ENCODE peak calls at places on chromosomes 1 and 21, in eight cellular contexts. J, B, A, Y, K, D, L and R are unnamed samples.

GRCh38 chr1:72229893-72230292 is 52.4 kb downstream of the NEGR1 start:
- DNase-seq in J (peak), B (no peak), A (peak), Y (no peak), K (peak), D (no peak), L (no peak), R (no peak)

GRCh38 chr21:31133243-31133830 is 95.1 kb upstream of the KRTAP19-8 start:
- DNase-seq in J (no peak), B (no peak), A (no peak), Y (no peak), K (no peak), D (no peak), L (peak), R (no peak)

GRCh38 chr1:116855220-116855619 is 54.5 kb upstream of the PTGFRN start:
- DNase-seq in J (peak), B (peak), A (no peak), Y (no peak), K (no peak), D (no peak), L (no peak), R (no peak)

GRCh38 chr1:64973061-64973647 is 6.8 kb upstream of the JAK1 start:
- DNase-seq in J (no peak), B (no peak), A (no peak), Y (no peak), K (no peak), D (no peak), L (no peak), R (no peak)

GRCh38 chr1:209611771-209612570 is 28.5 kb downstream of the CAMK1G start:
- DNase-seq in J (no peak), B (no peak), A (no peak), Y (no peak), K (no peak), D (no peak), L (no peak), R (no peak)

GRCh38 chr1:50701706-50702317 is 258.3 kb downstream of the FAF1 start:
- DNase-seq in J (no peak), B (no peak), A (no peak), Y (no peak), K (no peak), D (no peak), L (no peak), R (no peak)

GRCh38 chr1:19179597-19180271 is 30.3 kb downstream of the UBR4 start:
- DNase-seq in J (peak), B (no peak), A (peak), Y (peak), K (no peak), D (no peak), L (peak), R (no peak)

GRCh38 chr1:180720753-180721152 is 88.9 kb downstream of the XPR1 start:
- DNase-seq in J (no peak), B (no peak), A (peak), Y (no peak), K (no peak), D (no peak), L (no peak), R (no peak)

GRCh38 chr1:22673486-22674409 is 20.7 kb downstream of the C1QB start:
- DNase-seq in J (peak), B (peak), A (peak), Y (peak), K (peak), D (peak), L (no peak), R (peak)

GRCh38 chr1:162276493-162276892 is 100.2 kb downstream of the SPATA46 start:
- DNase-seq in J (peak), B (no peak), A (peak), Y (no peak), K (peak), D (peak), L (no peak), R (no peak)
- TF ChIP-seq CTCF in J (peak), B (peak), A (peak), Y (peak), K (peak), D (peak), L (peak), R (no peak)

GRCh38 chr1:165442653-165443052 is 2.3 kb downstream of the RXRG start:
- DNase-seq in J (no peak), B (no peak), A (no peak), Y (no peak), K (no peak), D (no peak), L (no peak), R (no peak)

GRCh38 chr1:165443539-165444289 is 1.2 kb downstream of the RXRG start:
- DNase-seq in J (no peak), B (no peak), A (no peak), Y (peak), K (no peak), D (no peak), L (no peak), R (no peak)

GRCh38 chr1:165441166-165441955 is 3.6 kb downstream of the RXRG start:
- DNase-seq in J (no peak), B (no peak), A (no peak), Y (peak), K (no peak), D (no peak), L (no peak), R (no peak)

GRCh38 chr1:165439287-165439686 is 5.6 kb downstream of the RXRG start:
- DNase-seq in J (no peak), B (no peak), A (no peak), Y (peak), K (no peak), D (no peak), L (no peak), R (no peak)

GRCh38 chr1:165442053-165442452 is 2.9 kb downstream of the RXRG start:
- DNase-seq in J (no peak), B (no peak), A (no peak), Y (peak), K (no peak), D (no peak), L (no peak), R (no peak)
- TF ChIP-seq CTCF in J (no peak), B (no peak), A (no peak), Y (no peak), K (no peak), D (no peak), L (no peak), R (no peak)

DNA sequence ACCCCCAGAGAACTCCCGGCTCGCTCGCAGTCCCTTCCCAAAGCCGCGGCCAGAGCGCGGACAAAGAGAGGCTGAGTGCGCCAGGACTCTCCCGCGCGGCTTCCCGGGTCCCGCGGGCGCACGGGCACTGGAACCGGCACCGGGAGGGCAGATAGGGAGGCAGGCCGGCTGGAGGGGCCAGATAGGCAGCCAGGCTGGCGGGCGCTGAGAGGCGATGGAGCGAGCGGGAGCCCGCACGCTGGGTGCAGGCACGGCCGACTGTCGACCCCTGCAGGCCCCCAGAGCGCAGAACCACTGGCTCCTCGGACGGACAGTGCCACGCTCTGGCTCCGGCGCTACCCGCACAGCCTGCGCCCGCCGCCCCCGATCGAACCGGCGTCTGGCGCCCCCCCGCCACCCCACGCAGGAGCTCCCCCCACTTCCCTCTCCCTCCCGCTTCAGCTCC is 634 bp downstream of the SLC6A9 start:
- DNase-seq in J (peak), B (peak), A (no peak), Y (peak), K (no peak), D (peak), L (peak), R (peak)
- TF ChIP-seq CTCF in J (peak), B (peak), A (peak), Y (peak), K (no peak), D (peak), L (peak), R (peak)

DNA sequence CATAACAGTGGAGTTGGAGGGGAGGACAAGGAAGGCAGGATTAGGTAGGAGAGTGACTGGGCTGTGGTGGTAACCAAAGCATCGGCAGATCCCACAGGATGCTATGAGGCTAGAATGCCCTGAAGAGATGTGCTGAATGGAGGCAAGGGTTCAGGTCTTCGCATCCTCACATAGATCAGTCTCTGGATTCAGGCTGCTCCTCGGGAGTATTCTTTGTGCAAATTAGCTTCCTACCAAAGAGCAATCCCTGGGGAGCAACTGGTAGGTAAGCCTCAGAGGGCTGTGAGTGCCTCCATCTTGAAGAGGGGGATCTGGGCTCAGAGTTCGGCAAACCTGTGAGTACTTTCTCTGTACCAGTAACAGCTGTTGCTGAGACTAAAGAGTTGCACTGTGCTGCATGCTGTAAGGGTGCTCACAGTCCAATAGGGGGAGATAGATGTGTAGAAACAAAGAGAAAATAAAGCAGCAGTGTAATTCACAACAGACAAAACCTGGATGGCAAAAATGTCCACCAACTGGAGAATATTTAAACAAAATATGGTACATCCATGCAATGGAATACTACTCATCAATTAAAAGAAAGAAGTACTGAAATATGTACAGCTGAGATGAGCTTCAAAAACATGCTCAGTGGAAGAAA is 322.4 kb upstream of the DEPDC1 start:
- DNase-seq in J (peak), B (no peak), A (peak), Y (peak), K (no peak), D (no peak), L (no peak), R (no peak)
- TF ChIP-seq CTCF in J (peak), B (peak), A (peak), Y (peak), K (no peak), D (peak), L (peak), R (no peak)